ENCODE peak calls at places on chromosomes 5 and 9, in nine cellular contexts. V is EL; C is T-helper 9 cell; T is Right ventricle myocardium superior; N is ELR; Q is right atrium auricular region; W is naive thymus-derived CD4-positive, alpha-beta T cell; H is caudate nucleus; Y is NCI-H1092 treated with DMSO at 0.1 percent for 48 hours. B is an unnamed sample.

GRCh38 chr5:155193483-155194107 is 180.0 kb downstream of the KIF4B start:
- DNase-seq in V (no peak), C (no peak), T (peak; percentile 49), N (no peak), Q (no peak), W (no peak), H (no peak), Y (no peak), B (peak; percentile 47)

GRCh38 chr5:95809414-95809960 is 13.0 kb downstream of the GLRX start:
- DNase-seq in V (peak; percentile 32), C (no peak), T (no peak), N (no peak), Q (peak; percentile 55), W (no peak), H (no peak), Y (no peak), B (no peak)

GRCh38 chr9:121326924-121327613 is 43.0 kb downstream of the STOM start:
- DNase-seq in V (no peak), C (no peak), T (no peak), N (no peak), Q (peak; percentile 56), W (no peak), H (no peak), Y (no peak), B (no peak)

GRCh38 chr9:135098400-135099105 is 11.1 kb downstream of the OLFM1 start:
- DNase-seq in V (no peak), C (no peak), T (no peak), N (no peak), Q (no peak), W (no peak), H (no peak), Y (no peak), B (peak; percentile 31)

GRCh38 chr5:38468202-38468656 is 88.2 kb downstream of the LIFR start:
- DNase-seq in V (peak; percentile 96), C (no peak), T (no peak), N (peak; percentile 98), Q (no peak), W (no peak), H (no peak), Y (no peak), B (peak; percentile 59)

GRCh38 chr5:78841767-78842166 is 143.3 kb downstream of the ARSB start:
- DNase-seq in V (no peak), C (no peak), T (no peak), N (no peak), Q (no peak), W (no peak), H (no peak), Y (no peak), B (no peak)

GRCh38 chr9:126483468-126484056 is 130.2 kb upstream of the LMX1B start:
- DNase-seq in V (no peak), C (no peak), T (no peak), N (no peak), Q (no peak), W (no peak), H (no peak), Y (no peak), B (no peak)

GRCh38 chr5:9343146-9343850 is 202.6 kb downstream of the SEMA5A start:
- DNase-seq in V (peak; percentile 73), C (no peak), T (no peak), N (peak; percentile 66), Q (no peak), W (no peak), H (no peak), Y (no peak), B (no peak)

GRCh38 chr9:137412431-137412830 is 10.5 kb downstream of the EXD3 start:
- DNase-seq in V (no peak), C (no peak), T (peak; percentile 25), N (peak; percentile 64), Q (no peak), W (no peak), H (no peak), Y (no peak), B (no peak)

GRCh38 chr5:37814699-37815098 is 25.1 kb downstream of the GDNF start:
- DNase-seq in V (peak; percentile 86), C (no peak), T (no peak), N (peak; percentile 99), Q (no peak), W (no peak), H (no peak), Y (no peak), B (no peak)

GRCh38 chr5:98836175-98836574 is 62.7 kb downstream of the RGMB start:
- DNase-seq in V (no peak), C (no peak), T (no peak), N (no peak), Q (no peak), W (no peak), H (no peak), Y (no peak), B (no peak)